ENCODE peak calls at places on chromosomes 6 and 20, in nine cellular contexts. A is mammary epithelial cell; O is brain microvascular endothelial cell; Q is cardiac muscle cell; V is IMR-90; B is RWPE1; D is AG04450; C is AG10803; N is activated CD8-positive, alpha-beta T cell treated with anti-CD3 and anti-CD28 coated beads for 36 hours. W is an unnamed sample.

GRCh38 chr20:2946988-2947961 is 74.0 kb downstream of the PTPRA start:
- DNase-seq in Q (peak), O (peak), N (no peak), A (peak), B (no peak), V (peak), D (peak), C (peak), W (no peak)

GRCh38 chr6:14772188-14772587 is 473.7 kb upstream of the JARID2 start:
- DNase-seq in A (no peak), V (no peak), C (no peak), D (no peak), Q (no peak), N (no peak), B (no peak), O (no peak), W (no peak)

GRCh38 chr20:47950103-47950502 is 164.8 kb upstream of the SULF2 start:
- DNase-seq in A (peak), O (peak), D (no peak), V (no peak), N (no peak), B (peak), C (peak), Q (peak), W (no peak)

GRCh38 chr6:100412872-100413271 is 51.8 kb downstream of the SIM1 start:
- DNase-seq in A (no peak), O (no peak), B (no peak), D (no peak), V (no peak), Q (no peak), C (no peak), N (no peak), W (no peak)

GRCh38 chr6:110877154-110877564 is 2.6 kb downstream of the AMD1 start:
- DNase-seq in B (no peak), Q (no peak), O (no peak), C (no peak), V (peak), N (no peak), D (no peak), A (no peak), W (no peak)

GRCh38 chr6:140572129-140572528 is 1197.7 kb upstream of the CITED2 start:
- DNase-seq in O (peak), Q (no peak), N (no peak), V (peak), C (peak), D (peak), B (peak), A (peak), W (peak)

GRCh38 chr20:24664266-24664986 is 195.0 kb downstream of the SYNDIG1 start:
- DNase-seq in O (no peak), C (no peak), N (no peak), V (no peak), D (no peak), Q (no peak), A (no peak), B (no peak), W (no peak)

GRCh38 chr20:43751167-43752050 is 24.6 kb upstream of the GTSF1L start:
- DNase-seq in Q (no peak), B (peak), A (peak), D (peak), V (peak), C (peak), N (peak), O (peak), W (peak)

GRCh38 chr6:26401987-26402658 is at the start of gene BTN3A1:
- DNase-seq in N (peak), V (peak), C (peak), Q (peak), O (peak), B (peak), D (peak), A (peak), W (peak)

GRCh38 chr20:7980332-7981046 is 39.1 kb downstream of the TMX4 start:
- DNase-seq in C (peak), B (peak), O (peak), Q (peak), A (peak), V (peak), D (peak), N (peak), W (peak)

GRCh38 chr6:82840571-82840970 is 225.1 kb downstream of the UBE3D start:
- DNase-seq in N (no peak), B (no peak), V (peak), A (no peak), Q (no peak), C (peak), D (no peak), O (no peak), W (no peak)

GRCh38 chr20:3194617-3195280 is 9.7 kb downstream of the DDRGK1 start:
- DNase-seq in Q (no peak), N (no peak), C (no peak), V (no peak), B (no peak), D (no peak), O (no peak), A (no peak), W (no peak)

GRCh38 chr20:34365765-34366213 is 2.7 kb downstream of the ITCH start:
- DNase-seq in C (no peak), D (no peak), A (no peak), N (peak), V (no peak), O (no peak), B (no peak), Q (no peak), W (no peak)

GRCh38 chr20:5928831-5929715 is 21.3 kb downstream of the TRMT6 start:
- DNase-seq in C (no peak), O (no peak), Q (no peak), A (no peak), N (no peak), V (no peak), D (no peak), B (no peak), W (peak)

GRCh38 chr6:31041372-31041974 is 31.2 kb downstream of the MUC22 start:
- DNase-seq in B (no peak), V (no peak), C (no peak), N (no peak), D (no peak), A (no peak), O (no peak), Q (no peak), W (no peak)

GRCh38 chr6:29953001-29953436 is 10.7 kb downstream of the HLA-A start:
- DNase-seq in N (no peak), O (peak), D (peak), C (peak), V (peak), A (peak), Q (peak), B (peak), W (no peak)

GRCh38 chr20:23131766-23132165 is 45.6 kb upstream of the CD93 start:
- DNase-seq in C (no peak), B (no peak), Q (no peak), A (no peak), O (no peak), V (no peak), D (no peak), N (no peak), W (no peak)

GRCh38 chr6:36862164-36862847 is 12.3 kb downstream of the PPIL1 start:
- DNase-seq in O (no peak), A (peak), D (no peak), Q (no peak), N (no peak), B (peak), C (no peak), V (no peak), W (no peak)

GRCh38 chr20:17843246-17844132 is 125.1 kb downstream of the SNX5 start:
- DNase-seq in V (peak), C (peak), N (peak), A (peak), O (peak), D (peak), B (peak), Q (no peak), W (peak)

GRCh38 chr6:168031411-168032382 is 34.2 kb downstream of the KIF25 start:
- DNase-seq in Q (no peak), C (peak), N (no peak), B (no peak), D (peak), A (no peak), V (peak), O (peak), W (peak)

GRCh38 chr6:118558811-118559217 is 10.7 kb downstream of the PLN start:
- DNase-seq in Q (no peak), B (no peak), N (peak), C (peak), A (no peak), D (no peak), O (peak), V (no peak), W (no peak)

GRCh38 chr6:108806669-108807068 is 41.6 kb upstream of the ARMC2 start:
- DNase-seq in V (peak), O (no peak), N (no peak), Q (no peak), D (no peak), C (no peak), A (no peak), B (no peak), W (no peak)

GRCh38 chr20:25050501-25051350 is 7.2 kb downstream of the ACSS1 start:
- DNase-seq in D (no peak), C (no peak), A (no peak), B (no peak), V (no peak), O (no peak), Q (no peak), N (no peak), W (no peak)

GRCh38 chr20:11063459-11063858 is 389.7 kb upstream of the JAG1 start:
- DNase-seq in V (no peak), A (no peak), C (no peak), D (no peak), Q (no peak), N (no peak), B (no peak), O (no peak), W (no peak)

DNA sequence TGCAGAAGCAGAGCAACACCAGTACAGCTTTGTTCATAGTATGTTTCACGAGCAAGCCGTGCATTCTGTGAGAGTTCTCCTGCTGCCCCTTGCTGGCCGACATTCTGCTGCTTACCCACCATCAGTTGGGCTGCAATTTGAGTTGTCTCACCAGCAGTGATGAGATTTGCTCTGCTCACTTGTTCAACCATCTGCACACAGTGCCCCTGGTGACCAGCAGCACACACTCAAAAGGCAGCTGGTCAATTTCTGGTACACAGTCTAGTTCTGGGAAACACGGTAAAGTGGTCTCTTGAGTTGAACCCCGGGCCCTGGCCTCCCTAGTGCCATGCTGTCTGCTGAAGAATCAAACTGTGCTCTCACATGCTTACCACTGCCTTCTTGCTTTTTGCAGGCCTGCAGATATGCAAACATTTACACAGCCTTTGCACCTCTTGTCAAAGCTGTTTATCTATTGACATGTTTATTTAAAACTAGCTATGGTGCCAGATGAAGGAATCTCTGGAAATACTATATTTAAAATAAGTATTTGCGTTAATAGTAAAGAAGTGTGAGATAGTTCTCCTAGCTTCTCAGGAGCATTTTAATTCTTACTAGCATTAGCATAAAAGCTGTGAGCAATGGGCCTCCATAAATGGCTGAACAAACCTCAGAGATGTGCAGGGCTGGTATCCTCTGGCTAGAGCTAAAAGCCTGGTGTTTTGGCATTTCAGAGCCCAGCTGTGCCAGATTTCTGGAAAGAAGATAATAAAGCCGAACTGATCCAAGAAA is 234.3 kb downstream of the ARHGAP18 start:
- DNase-seq in A (no peak), V (peak), D (no peak), N (no peak), B (no peak), C (no peak), O (no peak), Q (peak), W (no peak)
- TF ChIP-seq CTCF in A (no peak), V (no peak), D (no peak), N (no peak), B (no peak), C (no peak), O (no peak), Q (no peak), W (no peak)

GRCh38 chr6:49072885-49073620 is 390.0 kb downstream of the MMUT start:
- DNase-seq in Q (no peak), O (no peak), A (no peak), V (no peak), C (no peak), D (no peak), N (no peak), B (no peak), W (no peak)
- TF ChIP-seq CTCF in Q (no peak), O (no peak), A (no peak), V (no peak), C (no peak), D (no peak), N (no peak), B (no peak), W (no peak)

GRCh38 chr6:42230320-42231034 is 12.8 kb upstream of the MRPS10 start:
- DNase-seq in A (no peak), V (peak), O (no peak), N (peak), C (no peak), B (peak), Q (no peak), D (no peak), W (no peak)
- TF ChIP-seq CTCF in A (peak), V (peak), O (peak), N (peak), C (peak), B (peak), Q (peak), D (peak), W (peak)

GRCh38 chr6:157274471-157275226 is 48.7 kb downstream of the TMEM242 start:
- DNase-seq in C (peak), Q (peak), D (no peak), V (peak), N (peak), O (peak), B (peak), A (peak), W (peak)
- TF ChIP-seq CTCF in C (peak), Q (peak), D (peak), V (peak), N (peak), O (peak), B (peak), A (peak), W (peak)

GRCh38 chr6:3164388-3164787 is 7.0 kb upstream of the TUBB2A start:
- DNase-seq in A (no peak), B (no peak), O (no peak), Q (no peak), N (no peak), C (no peak), V (no peak), D (no peak), W (no peak)
- TF ChIP-seq CTCF in A (no peak), B (no peak), O (no peak), Q (no peak), N (no peak), C (no peak), V (no peak), D (no peak), W (no peak)

DNA sequence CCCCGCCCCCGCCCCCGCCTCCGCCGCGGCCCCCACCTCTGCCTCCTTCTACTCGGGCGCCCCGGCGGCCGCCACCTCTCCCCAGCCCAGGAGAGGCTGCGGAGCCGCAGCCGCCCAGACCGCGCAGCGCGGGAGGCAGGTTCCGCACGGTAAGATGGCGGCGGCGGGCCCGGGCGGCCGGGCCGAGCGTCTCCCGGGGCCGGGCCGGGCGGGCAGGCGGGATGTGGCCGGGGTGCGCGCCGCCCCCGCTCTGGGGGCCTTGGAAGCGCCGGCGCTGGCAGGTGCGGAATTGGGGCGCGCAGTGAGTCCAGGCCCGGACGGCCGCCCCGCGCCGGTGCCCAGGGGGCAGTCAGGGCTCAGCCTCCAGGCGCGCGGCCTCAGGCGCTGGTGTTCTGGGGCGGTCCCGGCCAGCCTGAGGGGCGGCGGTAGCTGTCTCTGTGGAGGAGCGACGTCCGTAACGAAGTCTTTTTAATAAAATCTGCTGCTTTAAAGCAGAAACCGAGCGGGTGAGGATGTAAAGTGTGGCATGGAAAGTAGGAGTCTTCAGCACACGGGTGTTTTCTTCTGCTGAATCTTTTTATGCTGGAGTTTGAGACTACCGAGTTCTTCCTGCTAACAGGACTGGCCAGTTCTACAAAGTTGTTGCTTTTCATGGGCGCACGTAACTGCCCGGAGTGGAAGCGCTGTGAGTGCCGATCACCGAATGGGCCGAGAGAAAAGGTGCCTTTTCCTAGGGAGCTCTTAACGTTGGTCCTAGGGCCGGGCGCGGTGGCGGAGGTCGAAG is at the start of gene GID8:
- DNase-seq in O (no peak), Q (peak), A (peak), V (peak), C (no peak), D (no peak), N (peak), B (peak), W (peak)
- TF ChIP-seq CTCF in O (no peak), Q (no peak), A (no peak), V (no peak), C (no peak), D (no peak), N (no peak), B (no peak), W (no peak)

DNA sequence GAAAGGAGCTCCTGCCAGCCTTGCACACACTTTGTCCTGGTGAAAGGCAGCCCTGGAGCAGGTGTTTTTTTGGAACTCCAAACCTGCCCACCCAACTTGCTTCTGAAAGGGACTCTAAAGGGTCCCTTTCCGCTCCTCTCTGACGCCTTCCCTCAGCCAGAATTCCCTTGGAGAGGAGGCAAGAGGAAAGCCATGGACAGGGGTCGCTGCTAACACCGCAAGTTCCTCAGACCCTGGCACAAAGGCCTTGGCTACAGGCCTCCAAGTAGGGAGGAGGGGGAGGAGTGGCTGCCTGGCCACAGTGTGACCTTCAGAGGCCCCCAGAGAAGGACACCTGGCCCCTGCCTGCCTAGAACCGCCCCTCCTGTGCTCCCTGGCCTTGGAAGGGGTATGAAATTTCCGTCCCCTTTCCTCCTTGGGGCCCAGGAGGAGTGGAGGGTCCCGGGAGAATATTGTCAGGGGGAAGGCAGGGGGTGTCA is 2.6 kb downstream of the VEGFA start:
- DNase-seq in B (no peak), D (no peak), V (no peak), O (no peak), C (no peak), A (no peak), N (no peak), Q (peak), W (no peak)
- TF ChIP-seq CTCF in B (no peak), D (peak), V (no peak), O (no peak), C (peak), A (no peak), N (no peak), Q (peak), W (no peak)

DNA sequence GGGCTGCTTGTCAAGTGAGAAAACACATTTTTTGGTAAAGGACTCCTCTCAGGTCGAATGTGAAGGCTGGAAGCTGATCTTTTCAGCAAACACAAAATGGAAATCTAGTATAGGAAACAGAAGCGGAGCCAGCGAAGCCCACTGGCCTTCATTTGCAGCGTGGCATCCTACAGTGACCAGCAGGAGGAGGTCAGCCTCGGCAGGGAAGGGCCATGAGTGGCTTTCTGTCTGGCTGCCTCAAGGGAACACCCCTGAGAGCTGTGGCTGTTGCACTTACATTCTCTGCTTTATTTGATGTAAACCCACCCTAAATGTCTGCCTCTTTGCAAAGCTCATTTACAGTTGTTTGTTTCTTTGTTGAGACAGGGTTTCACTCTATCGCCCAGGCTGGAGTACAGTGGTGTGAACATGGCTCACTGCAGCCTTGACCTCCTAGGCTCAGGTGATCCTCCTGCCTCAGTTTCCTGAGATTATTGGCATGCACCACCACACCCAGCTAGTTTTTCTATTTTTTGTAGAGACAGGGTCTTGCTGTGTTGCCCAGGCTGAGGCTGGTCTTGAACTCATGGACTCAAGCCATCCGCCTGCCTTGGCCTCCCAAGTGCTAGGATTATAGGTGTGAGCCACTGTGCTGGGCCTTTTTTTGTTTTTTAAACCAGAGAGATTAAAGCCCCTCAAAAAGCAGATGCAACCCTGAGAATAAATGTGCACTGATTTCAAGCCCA is 322.0 kb upstream of the SOX4 start:
- DNase-seq in N (no peak), V (no peak), B (no peak), C (no peak), O (no peak), D (no peak), Q (no peak), A (no peak), W (no peak)
- TF ChIP-seq CTCF in N (no peak), V (no peak), B (no peak), C (no peak), O (peak), D (no peak), Q (no peak), A (no peak), W (no peak)

DNA sequence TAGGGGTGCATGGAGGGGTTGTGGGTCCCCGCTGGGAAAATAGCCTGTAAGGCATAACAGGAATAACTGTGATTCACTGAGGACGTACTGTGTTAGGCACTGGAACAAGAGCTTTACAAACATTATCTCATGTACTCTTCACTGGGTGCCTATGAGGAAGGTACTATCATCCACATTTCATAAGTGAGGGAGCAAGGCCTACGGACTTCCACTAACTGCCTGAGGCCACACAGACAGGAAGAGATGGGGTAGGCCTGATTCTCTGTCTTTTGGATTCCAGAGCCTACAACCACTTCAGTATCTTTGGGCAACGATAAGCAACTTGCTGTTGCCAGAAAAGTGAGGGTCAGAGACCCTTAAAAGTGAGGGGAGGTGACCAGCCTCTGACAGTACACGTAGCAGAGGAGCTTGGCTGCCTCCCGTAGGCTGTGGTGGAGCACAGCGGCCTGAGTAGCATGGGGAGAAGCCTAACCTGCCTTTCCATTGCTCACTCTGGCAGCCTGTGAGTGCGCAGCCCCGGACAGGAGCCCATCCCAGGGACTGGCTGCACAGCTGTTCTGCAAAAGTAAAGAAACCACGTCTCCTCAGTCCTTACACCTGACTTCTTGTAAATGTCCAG is 30.4 kb downstream of the PSMB1 start:
- DNase-seq in C (no peak), D (no peak), N (peak), B (no peak), V (peak), A (no peak), Q (peak), O (no peak), W (no peak)
- TF ChIP-seq CTCF in C (peak), D (peak), N (no peak), B (peak), V (peak), A (peak), Q (peak), O (peak), W (peak)